ENCODE peak calls at places on chromosomes 11 and 22, in four cellular contexts. One of them, this sample, is unnamed.

GRCh38 chr11:94623120-94623735 is 56.1 kb downstream of the PIWIL4 start:
- DNase-seq in anterior cingulate cortex: peak
- DNase-seq in hepatocyte: peak
- DNase-seq in hypothalamus: peak
- DNase-seq in this sample: peak

GRCh38 chr11:32122200-32122599 is 31.3 kb downstream of the RCN1 start:
- DNase-seq in hypothalamus: no peak
- DNase-seq in anterior cingulate cortex: no peak
- DNase-seq in hepatocyte: no peak
- DNase-seq in this sample: no peak

GRCh38 chr11:1481483-1481825 is 5.1 kb downstream of the MOB2 start:
- DNase-seq in hypothalamus: no peak
- DNase-seq in anterior cingulate cortex: no peak
- DNase-seq in hepatocyte: no peak
- DNase-seq in this sample: no peak

GRCh38 chr11:45110562-45110961 is 35.9 kb upstream of the PRDM11 start:
- DNase-seq in hepatocyte: peak
- DNase-seq in anterior cingulate cortex: no peak
- DNase-seq in hypothalamus: peak
- DNase-seq in this sample: peak

GRCh38 chr22:24159650-24160049 is 21.6 kb upstream of the SUSD2 start:
- DNase-seq in hepatocyte: no peak
- DNase-seq in anterior cingulate cortex: no peak
- DNase-seq in hypothalamus: no peak
- DNase-seq in this sample: no peak

GRCh38 chr22:38284042-38284402 is 11.2 kb upstream of the TMEM184B start:
- DNase-seq in hepatocyte: peak
- DNase-seq in anterior cingulate cortex: no peak
- DNase-seq in hypothalamus: no peak
- DNase-seq in this sample: no peak

GRCh38 chr22:48708558-48709245 is 1119.0 kb downstream of the BRD1 start:
- DNase-seq in hypothalamus: no peak
- DNase-seq in hepatocyte: no peak
- DNase-seq in anterior cingulate cortex: no peak
- DNase-seq in this sample: no peak

GRCh38 chr11:111186308-111186967 is 59.1 kb upstream of the POU2AF2 start:
- DNase-seq in anterior cingulate cortex: no peak
- DNase-seq in hypothalamus: no peak
- DNase-seq in hepatocyte: no peak
- DNase-seq in this sample: no peak

GRCh38 chr22:45720875-45721378 is 49.3 kb downstream of the ATXN10 start:
- DNase-seq in hypothalamus: no peak
- DNase-seq in hepatocyte: no peak
- DNase-seq in anterior cingulate cortex: no peak
- DNase-seq in this sample: no peak

GRCh38 chr11:8403310-8403709 is 139.6 kb upstream of the LMO1 start:
- DNase-seq in hypothalamus: no peak
- DNase-seq in hepatocyte: peak
- DNase-seq in anterior cingulate cortex: no peak
- DNase-seq in this sample: no peak

GRCh38 chr11:114200785-114201184 is 95.4 kb upstream of the NNMT start:
- DNase-seq in anterior cingulate cortex: no peak
- DNase-seq in hypothalamus: no peak
- DNase-seq in hepatocyte: no peak
- DNase-seq in this sample: no peak

GRCh38 chr11:73206751-73207280 is 11.3 kb upstream of the P2RY2 start:
- DNase-seq in hypothalamus: no peak
- DNase-seq in anterior cingulate cortex: no peak
- DNase-seq in hepatocyte: no peak
- DNase-seq in this sample: no peak

GRCh38 chr11:63749624-63750023 is 19.0 kb downstream of the ZFTA start:
- DNase-seq in anterior cingulate cortex: no peak
- DNase-seq in hypothalamus: no peak
- DNase-seq in hepatocyte: no peak
- DNase-seq in this sample: no peak

GRCh38 chr22:46907578-46908215 is 145.2 kb downstream of the TBC1D22A start:
- DNase-seq in hypothalamus: no peak
- DNase-seq in hepatocyte: no peak
- DNase-seq in anterior cingulate cortex: no peak
- DNase-seq in this sample: no peak

GRCh38 chr22:38199826-38200559 is 1.8 kb upstream of the MAFF start:
- DNase-seq in hypothalamus: no peak
- DNase-seq in hepatocyte: no peak
- DNase-seq in anterior cingulate cortex: no peak
- DNase-seq in this sample: no peak

GRCh38 chr11:125778728-125779127 is at the start of gene PATE2:
- DNase-seq in anterior cingulate cortex: no peak
- DNase-seq in hypothalamus: no peak
- DNase-seq in hepatocyte: no peak
- DNase-seq in this sample: no peak

GRCh38 chr11:65078151-65078550 is 5.7 kb downstream of the CDCA5 start:
- DNase-seq in hepatocyte: peak
- DNase-seq in anterior cingulate cortex: no peak
- DNase-seq in hypothalamus: no peak
- DNase-seq in this sample: peak

GRCh38 chr22:39543095-39543494 is 10.5 kb upstream of the RPS19BP1 start:
- DNase-seq in hypothalamus: peak
- DNase-seq in anterior cingulate cortex: no peak
- DNase-seq in hepatocyte: peak
- DNase-seq in this sample: no peak

GRCh38 chr22:36781656-36782627 is 6.0 kb upstream of the IFT27 start:
- DNase-seq in hypothalamus: peak
- DNase-seq in hepatocyte: peak
- DNase-seq in anterior cingulate cortex: peak
- DNase-seq in this sample: peak

GRCh38 chr11:119419246-119419645 is 3.7 kb downstream of the THY1 start:
- DNase-seq in hepatocyte: no peak
- DNase-seq in hypothalamus: no peak
- DNase-seq in anterior cingulate cortex: no peak
- DNase-seq in this sample: no peak

GRCh38 chr11:77147036-77147315 is 18.9 kb downstream of the MYO7A start:
- DNase-seq in hypothalamus: no peak
- DNase-seq in hepatocyte: no peak
- DNase-seq in anterior cingulate cortex: no peak
- DNase-seq in this sample: no peak

This sample was measured in T follicular helper cell.